ENCODE peak calls at places on chromosome 6, in four cellular contexts. Y, Q, C and H are unnamed samples.
A peak's percentile ranks its signal among the peaks of the same experiment; 100 is the strongest.

GRCh38 chr6:159577564-159577963 is 115.5 kb downstream of the SOD2 start:
- DNase-seq in Q (no peak), Y (no peak), C (no peak), H (no peak)

GRCh38 chr6:38489951-38490350 is 149.8 kb downstream of the BTBD9 start:
- DNase-seq in Y (no peak), C (no peak), Q (no peak), H (no peak)

GRCh38 chr6:90315354-90315960 is 18.8 kb upstream of the BACH2 start:
- DNase-seq in Q (no peak), C (no peak), Y (no peak), H (no peak)

GRCh38 chr6:90720404-90720803 is 133.5 kb upstream of the MAP3K7 start:
- DNase-seq in C (no peak), Y (no peak), Q (no peak), H (no peak)

GRCh38 chr6:94124333-94124732 is 705.0 kb upstream of the EPHA7 start:
- DNase-seq in C (no peak), Q (no peak), Y (no peak), H (no peak)

GRCh38 chr6:149771925-149772324 is 22.4 kb downstream of the PCMT1 start:
- DNase-seq in C (no peak), Y (no peak), Q (no peak), H (no peak)

GRCh38 chr6:152552616-152553209 is 84.4 kb downstream of the SYNE1 start:
- DNase-seq in C (peak; percentile 11), Q (peak; percentile 73), Y (peak; percentile 39), H (peak; percentile 88)

GRCh38 chr6:127338936-127339335 is 4.5 kb downstream of the ECHDC1 start:
- DNase-seq in Y (no peak), Q (no peak), C (no peak), H (no peak)

GRCh38 chr6:121826156-121826810 is 390.8 kb downstream of the GJA1 start:
- DNase-seq in Q (no peak), C (no peak), Y (no peak), H (no peak)

GRCh38 chr6:129543981-129544380 is 166.0 kb downstream of the ARHGAP18 start:
- DNase-seq in Y (no peak), Q (no peak), C (no peak), H (no peak)

GRCh38 chr6:27096834-27097511 is 150.5 kb upstream of the PRSS16 start:
- DNase-seq in Q (no peak), Y (no peak), C (no peak), H (peak; percentile 85)

GRCh38 chr6:66328181-66328580 is 621.2 kb upstream of the EYS start:
- DNase-seq in C (no peak), Y (no peak), Q (no peak), H (no peak)

GRCh38 chr6:18154507-18155272 is at the start of gene TPMT:
- DNase-seq in C (no peak), Q (no peak), Y (no peak), H (peak; percentile 19)

GRCh38 chr6:100342830-100343229 is 121.9 kb downstream of the SIM1 start:
- DNase-seq in Y (no peak), Q (no peak), C (no peak), H (no peak)

GRCh38 chr6:170306324-170307079 is at the start of gene FAM120B:
- DNase-seq in Q (peak; percentile 94), C (peak; percentile 72), Y (peak; percentile 99), H (peak; percentile 82)

GRCh38 chr6:4107873-4108272 is 27.5 kb downstream of the ECI2 start:
- DNase-seq in C (no peak), Q (peak; percentile 24), Y (no peak), H (peak; percentile 19)

GRCh38 chr6:4108561-4109093 is 26.7 kb downstream of the ECI2 start:
- DNase-seq in Q (no peak), Y (no peak), C (no peak), H (no peak)

GRCh38 chr6:4102687-4103244 is 23.8 kb upstream of the FAM217A start:
- DNase-seq in Y (no peak), C (no peak), Q (peak; percentile 98), H (no peak)

GRCh38 chr6:4103929-4104328 is 25.0 kb upstream of the FAM217A start:
- DNase-seq in C (no peak), Y (no peak), Q (no peak), H (no peak)

GRCh38 chr6:4105980-4106536 is 27.1 kb upstream of the FAM217A start:
- DNase-seq in Y (no peak), Q (peak; percentile 50), C (no peak), H (no peak)
- H3K27ac ChIP-seq in Y (no peak overlapping the region), Q (peak overlapping the region; percentile 58), C (no peak overlapping the region), H (no peak overlapping the region)

DNA sequence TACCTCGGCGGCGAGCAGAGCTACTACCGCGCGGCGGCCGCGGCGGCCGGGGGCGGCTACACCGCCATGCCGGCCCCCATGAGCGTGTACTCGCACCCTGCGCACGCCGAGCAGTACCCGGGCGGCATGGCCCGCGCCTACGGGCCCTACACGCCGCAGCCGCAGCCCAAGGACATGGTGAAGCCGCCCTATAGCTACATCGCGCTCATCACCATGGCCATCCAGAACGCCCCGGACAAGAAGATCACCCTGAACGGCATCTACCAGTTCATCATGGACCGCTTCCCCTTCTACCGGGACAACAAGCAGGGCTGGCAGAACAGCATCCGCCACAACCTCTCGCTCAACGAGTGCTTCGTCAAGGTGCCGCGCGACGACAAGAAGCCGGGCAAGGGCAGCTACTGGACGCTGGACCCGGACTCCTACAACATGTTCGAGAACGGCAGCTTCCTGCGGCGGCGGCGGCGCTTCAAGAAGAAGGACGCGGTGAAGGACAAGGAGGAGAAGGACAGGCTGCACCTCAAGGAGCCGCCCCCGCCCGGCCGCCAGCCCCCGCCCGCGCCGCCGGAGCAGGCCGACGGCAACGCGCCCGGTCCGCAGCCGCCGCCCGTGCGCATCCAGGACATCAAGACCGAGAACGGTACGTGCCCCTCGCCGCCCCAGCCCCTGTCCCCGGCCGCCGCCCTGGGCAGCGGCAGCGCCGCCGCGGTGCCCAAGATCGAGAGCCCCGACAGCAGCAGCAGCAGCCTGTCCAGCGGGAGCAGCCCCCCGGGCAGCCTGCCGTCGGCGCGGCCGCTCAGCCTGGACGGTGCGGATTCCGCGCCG is 994 bp downstream of the FOXC1 start:
- DNase-seq in C (no peak), Y (no peak), Q (peak; percentile 27), H (peak; percentile 52)
- TF ChIP-seq EZH2 in C (no peak), Y (no peak), Q (peak; percentile 94), H (peak; percentile 97)

DNA sequence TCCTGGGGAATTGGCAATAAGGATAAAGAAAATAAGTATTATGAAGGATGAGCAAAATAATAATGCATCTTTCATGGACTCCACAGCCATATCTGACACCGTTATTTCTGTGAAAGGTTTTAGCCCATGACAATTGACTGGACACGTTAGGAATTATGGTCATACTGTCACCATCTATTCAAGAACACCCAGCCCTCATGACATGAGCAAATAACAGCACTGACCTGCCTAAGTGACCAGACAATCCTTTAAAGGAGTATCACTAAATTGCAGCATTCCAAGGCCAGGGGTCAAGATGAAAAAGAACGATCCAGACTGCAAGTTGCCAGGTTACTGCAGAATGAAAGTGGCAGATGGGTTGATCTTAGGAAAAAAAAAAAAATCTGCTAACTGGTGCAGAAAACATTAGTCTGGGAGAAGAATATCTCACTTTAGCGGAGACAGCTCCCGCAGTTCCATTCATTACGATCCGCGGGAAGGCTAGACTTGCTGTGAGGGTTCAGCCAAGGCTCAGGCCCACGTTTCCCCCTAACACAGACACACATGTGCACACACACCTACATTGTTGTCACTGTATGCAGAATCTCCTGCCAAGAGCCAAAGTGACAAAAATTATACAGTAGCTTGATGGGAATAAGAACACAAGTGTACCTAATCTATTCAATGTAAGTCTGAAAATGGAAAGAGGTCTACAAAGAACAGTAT is 237.7 kb upstream of the AGPAT4 start:
- DNase-seq in C (no peak), Y (no peak), Q (no peak), H (no peak)
- TF ChIP-seq JUNB in C (no peak), Y (no peak), Q (no peak), H (no peak)

GRCh38 chr6:1966713-1967112 is 278.7 kb downstream of the GMDS start:
- DNase-seq in C (no peak), Y (no peak), Q (no peak), H (no peak)

GRCh38 chr6:1962201-1962600 is 283.2 kb downstream of the GMDS start:
- DNase-seq in Y (no peak), Q (no peak), C (no peak), H (no peak)

GRCh38 chr6:1970151-1970561 is 275.2 kb downstream of the GMDS start:
- DNase-seq in Q (no peak), C (no peak), Y (no peak), H (peak; percentile 31)

GRCh38 chr6:1960484-1961142 is 284.8 kb downstream of the GMDS start:
- DNase-seq in Q (no peak), Y (no peak), C (no peak), H (no peak)

GRCh38 chr6:1965596-1966224 is 279.7 kb downstream of the GMDS start:
- DNase-seq in Q (no peak), C (no peak), Y (no peak), H (no peak)
- H3K27ac ChIP-seq in Q (no peak overlapping the region), C (no peak overlapping the region), Y (no peak overlapping the region), H (no peak overlapping the region)

GRCh38 chr6:117265425-117266266 is at the start of gene VGLL2:
- DNase-seq in Q (peak; percentile 15), C (no peak), Y (no peak), H (peak; percentile 74)
- TF ChIP-seq EZH2 in Q (peak; percentile 98), C (no peak), Y (no peak), H (peak; percentile 93)

DNA sequence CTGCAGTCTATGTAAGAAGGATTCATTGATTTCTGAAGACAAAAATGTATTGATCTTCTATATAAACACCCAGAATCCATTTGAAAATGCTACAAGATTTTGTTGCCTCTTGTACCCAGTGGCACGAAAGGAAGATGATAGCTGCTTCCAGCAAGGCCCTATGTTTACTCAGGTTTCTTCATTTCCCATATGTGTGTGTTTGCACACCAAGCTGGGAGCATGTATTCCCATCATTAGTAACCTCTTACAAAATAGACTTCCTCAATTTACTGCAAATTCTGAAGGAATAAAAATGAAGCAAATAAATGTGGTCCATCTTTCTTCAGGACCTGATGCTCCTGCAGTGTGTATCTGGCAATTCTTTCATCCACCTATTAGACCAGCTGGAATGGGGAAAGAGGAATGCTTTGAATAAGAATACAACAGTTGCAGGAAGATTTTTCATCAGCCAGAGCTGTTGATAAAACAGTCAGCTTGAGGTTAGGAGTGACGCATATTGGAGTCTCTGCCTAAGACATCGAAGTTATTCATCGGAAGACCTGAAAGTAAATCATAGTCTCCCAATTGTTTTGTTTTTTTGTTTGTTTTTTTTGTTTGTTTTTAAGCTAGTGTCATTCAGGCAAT is 132.3 kb downstream of the PDE7B start:
- DNase-seq in C (no peak), Q (no peak), Y (no peak), H (no peak)
- TF ChIP-seq JUNB in C (no peak), Q (no peak), Y (no peak), H (no peak)

GRCh38 chr6:36962874-36963273 is 8.3 kb downstream of the PI16 start:
- DNase-seq in Q (no peak), C (no peak), Y (no peak), H (peak; percentile 98)

GRCh38 chr6:36967301-36967700 is 12.8 kb downstream of the PI16 start:
- DNase-seq in Q (no peak), Y (no peak), C (no peak), H (no peak)

GRCh38 chr6:36963451-36964290 is 9.1 kb downstream of the PI16 start:
- DNase-seq in C (no peak), Y (no peak), Q (no peak), H (peak; percentile 35)

GRCh38 chr6:36964349-36964748 is 9.8 kb downstream of the PI16 start:
- DNase-seq in Q (no peak), C (no peak), Y (no peak), H (no peak)

DNA sequence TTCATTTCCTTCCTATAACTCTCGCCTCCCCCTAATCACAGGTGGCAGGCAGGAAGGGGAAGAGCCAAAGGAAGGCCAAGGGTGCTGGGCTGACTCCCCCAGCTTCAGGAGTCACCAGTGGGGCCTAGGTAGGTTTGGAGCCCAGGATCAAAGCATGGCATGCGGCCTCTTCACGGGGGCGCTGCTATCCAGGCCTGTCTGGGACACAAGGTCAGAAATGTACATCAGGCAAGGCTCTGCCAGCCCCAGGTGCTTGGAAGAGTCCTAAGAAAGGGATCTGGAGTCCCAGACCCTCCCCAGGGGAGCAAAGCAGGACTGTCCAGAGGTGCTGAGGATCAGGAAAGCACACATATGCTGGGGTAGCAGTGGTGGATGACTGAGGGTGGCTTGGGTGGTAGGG is 10.4 kb downstream of the PI16 start:
- DNase-seq in Q (no peak), C (no peak), Y (no peak), H (no peak)
- H3K27ac ChIP-seq in Q (no peak overlapping the region), C (no peak overlapping the region), Y (no peak overlapping the region), H (no peak overlapping the region)